ENCODE peak calls at places on chromosomes 5 and 9, in seven cellular contexts. L is MM.1S, O is PC-3, H is GM23248, K is IMR-90, X is K562, Y is GM23338. U is an unnamed sample.

GRCh38 chr5:107736608-107737007 is 65.9 kb upstream of the EFNA5 start:
- DNase-seq in L (no peak), O (no peak), H (no peak), K (peak; percentile 87), X (no peak), Y (no peak), U (peak; percentile 59)

GRCh38 chr9:99356512-99356971 is 134.5 kb downstream of the SEC61B start:
- DNase-seq in L (no peak), O (no peak), H (peak; percentile 32), K (no peak), X (no peak), Y (no peak), U (peak; percentile 84)

GRCh38 chr5:45454114-45454513 is 242.1 kb downstream of the HCN1 start:
- DNase-seq in L (no peak), O (peak; percentile 61), H (peak; percentile 14), K (peak; percentile 20), X (no peak), Y (peak; percentile 86), U (no peak)

GRCh38 chr5:103466494-103466893 is 96.1 kb downstream of the NUDT12 start:
- DNase-seq in L (no peak), O (peak; percentile 83), H (peak; percentile 56), K (peak; percentile 62), X (no peak), Y (no peak), U (no peak)

GRCh38 chr5:172543484-172544298 is 89.4 kb upstream of the SH3PXD2B start:
- DNase-seq in L (no peak), O (no peak), H (no peak), K (no peak), X (no peak), Y (no peak), U (no peak)

GRCh38 chr5:54317511-54318260 is 7.3 kb upstream of the ARL15 start:
- DNase-seq in L (no peak), O (no peak), H (peak; percentile 63), K (peak; percentile 46), X (no peak), Y (no peak), U (no peak)

GRCh38 chr9:122206118-122207046 is 22.4 kb downstream of the LHX6 start:
- DNase-seq in L (no peak), O (peak; percentile 16), H (peak; percentile 91), K (peak; percentile 80), X (no peak), Y (no peak), U (peak; percentile 98)

GRCh38 chr5:6712136-6712581 is 1.1 kb upstream of the TENT4A start:
- DNase-seq in L (peak; percentile 64), O (peak; percentile 80), H (peak; percentile 87), K (peak; percentile 73), X (peak; percentile 77), Y (peak; percentile 70), U (peak; percentile 96)

GRCh38 chr5:59485629-59486439 is 407.7 kb downstream of the PDE4D start:
- DNase-seq in L (no peak), O (no peak), H (peak; percentile 8), K (no peak), X (no peak), Y (no peak), U (no peak)

GRCh38 chr9:132044176-132044880 is 35.3 kb downstream of the MED27 start:
- DNase-seq in L (no peak), O (no peak), H (no peak), K (peak; percentile 21), X (no peak), Y (no peak), U (no peak)

GRCh38 chr5:149799119-149799623 is 69.1 kb downstream of the PPARGC1B start:
- DNase-seq in L (no peak), O (peak; percentile 94), H (peak; percentile 96), K (peak; percentile 90), X (peak; percentile 54), Y (no peak), U (peak; percentile 87)

GRCh38 chr9:97958812-97959511 is 21.0 kb upstream of the HEMGN start:
- DNase-seq in L (no peak), O (no peak), H (peak; percentile 80), K (peak; percentile 93), X (peak; percentile 68), Y (no peak), U (peak; percentile 87)

GRCh38 chr9:86550411-86550810 is 196.2 kb upstream of the TUT7 start:
- DNase-seq in L (no peak), O (no peak), H (peak; percentile 64), K (no peak), X (no peak), Y (no peak), U (no peak)

GRCh38 chr9:76634356-76635054 is 129.7 kb upstream of the PCA3 start:
- DNase-seq in L (peak; percentile 63), O (peak; percentile 29), H (peak; percentile 33), K (peak; percentile 81), X (peak; percentile 14), Y (no peak), U (no peak)

GRCh38 chr5:155546075-155546474 is 532.5 kb downstream of the KIF4B start:
- DNase-seq in L (no peak), O (no peak), H (no peak), K (no peak), X (no peak), Y (no peak), U (no peak)

GRCh38 chr9:130111805-130112204 is 58.1 kb downstream of the GPR107 start:
- DNase-seq in L (no peak), O (no peak), H (no peak), K (no peak), X (no peak), Y (no peak), U (no peak)

GRCh38 chr9:136695435-136695895 is 8.2 kb upstream of the AGPAT2 start:
- DNase-seq in L (no peak), O (peak; percentile 77), H (no peak), K (no peak), X (no peak), Y (no peak), U (no peak)

GRCh38 chr5:143004361-143004802 is 234.2 kb downstream of the ARHGAP26 start:
- DNase-seq in L (no peak), O (no peak), H (no peak), K (no peak), X (no peak), Y (no peak), U (no peak)

GRCh38 chr5:177515580-177515979 is 1.2 kb downstream of the DDX41 start:
- DNase-seq in L (no peak), O (no peak), H (no peak), K (no peak), X (no peak), Y (no peak), U (peak; percentile 53)

GRCh38 chr5:177512736-177513380 is 3.2 kb upstream of the DOK3 start:
- DNase-seq in L (no peak), O (no peak), H (no peak), K (no peak), X (no peak), Y (no peak), U (peak; percentile 58)

GRCh38 chr5:177511796-177512675 is 2.4 kb upstream of the DOK3 start:
- DNase-seq in L (no peak), O (no peak), H (no peak), K (no peak), X (no peak), Y (no peak), U (peak; percentile 50)

GRCh38 chr5:177514541-177514940 is 2.2 kb downstream of the DDX41 start:
- DNase-seq in L (no peak), O (no peak), H (no peak), K (no peak), X (no peak), Y (no peak), U (no peak)

DNA sequence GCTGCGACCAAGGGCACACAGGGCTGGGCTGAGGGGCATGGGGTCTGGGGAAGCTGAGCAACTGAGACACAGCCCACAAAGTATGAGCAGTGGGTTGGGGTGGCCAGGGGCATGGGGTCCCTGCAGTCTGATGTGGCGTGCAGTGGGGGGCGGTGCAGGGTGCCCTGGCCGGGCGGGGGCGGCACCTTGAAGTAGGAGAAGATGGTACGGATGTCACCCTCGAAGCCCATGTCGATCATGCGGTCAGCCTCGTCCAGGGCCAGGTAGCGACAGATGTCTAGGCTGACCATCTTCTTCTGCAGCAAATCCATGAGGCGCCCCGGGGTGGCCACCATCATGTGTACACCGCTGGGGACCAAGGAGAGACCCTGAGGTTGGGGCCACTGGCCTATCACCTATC is 3.3 kb downstream of the DDX41 start:
- DNase-seq in L (no peak), O (no peak), H (no peak), K (no peak), X (no peak), Y (no peak), U (no peak)
- H3K4me2 ChIP-seq in L (no peak overlapping the region), O (no peak overlapping the region), H (no peak overlapping the region), K (no peak overlapping the region), X (no peak overlapping the region), Y (no peak overlapping the region), U (no peak overlapping the region)

DNA sequence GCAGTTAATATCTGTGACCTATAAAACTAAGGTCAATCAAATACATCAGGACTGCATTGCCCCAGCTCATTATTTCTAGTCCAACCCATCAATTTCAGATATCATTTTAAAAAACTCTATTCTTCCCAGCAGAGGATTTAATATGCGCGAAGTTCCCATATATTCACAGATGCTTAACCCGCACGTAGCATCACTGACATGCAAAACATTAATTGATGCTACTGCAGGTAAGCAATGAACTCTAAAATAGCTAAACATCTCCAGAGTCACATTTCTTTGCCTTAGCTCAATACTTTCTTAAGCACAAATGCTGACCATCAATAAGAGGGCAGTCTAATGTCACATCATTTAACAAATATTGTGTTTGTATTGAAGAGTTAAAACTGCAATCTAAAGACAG is 586.6 kb upstream of the CDH18 start:
- DNase-seq in L (no peak), O (no peak), H (no peak), K (no peak), X (no peak), Y (no peak), U (no peak)
- H3K4me3 ChIP-seq in L (no peak overlapping the region), O (no peak overlapping the region), H (no peak overlapping the region), K (no peak overlapping the region), X (no peak overlapping the region), Y (no peak overlapping the region), U (no peak overlapping the region)

GRCh38 chr5:83387041-83387440 is 84.5 kb upstream of the VCAN start:
- DNase-seq in L (no peak), O (peak; percentile 47), H (peak; percentile 71), K (peak; percentile 11), X (no peak), Y (no peak), U (no peak)
- H3K4me2 ChIP-seq in L (no peak overlapping the region), O (peak overlapping the region; percentile 11), H (peak overlapping the region; percentile 3), K (no peak overlapping the region), X (no peak overlapping the region), Y (no peak overlapping the region), U (no peak overlapping the region)

GRCh38 chr5:181081989-181082388 is 41.9 kb downstream of the BTNL9 start:
- DNase-seq in L (no peak), O (no peak), H (no peak), K (no peak), X (no peak), Y (no peak), U (no peak)

GRCh38 chr5:181087309-181087708 is 43.7 kb downstream of the OR2V1 start:
- DNase-seq in L (no peak), O (no peak), H (no peak), K (no peak), X (no peak), Y (no peak), U (no peak)

GRCh38 chr5:181086410-181087229 is 44.3 kb downstream of the OR2V1 start:
- DNase-seq in L (no peak), O (no peak), H (no peak), K (no peak), X (no peak), Y (no peak), U (no peak)

GRCh38 chr5:181088289-181088688 is 42.7 kb downstream of the OR2V1 start:
- DNase-seq in L (no peak), O (peak; percentile 33), H (peak; percentile 42), K (no peak), X (peak; percentile 71), Y (peak; percentile 83), U (no peak)

GRCh38 chr5:181084631-181085195 is 44.6 kb downstream of the BTNL9 start:
- DNase-seq in L (no peak), O (no peak), H (no peak), K (no peak), X (no peak), Y (peak; percentile 36), U (peak; percentile 80)
- H3K4me3 ChIP-seq in L (no peak overlapping the region), O (no peak overlapping the region), H (no peak overlapping the region), K (no peak overlapping the region), X (no peak overlapping the region), Y (peak overlapping the region; percentile 49), U (no peak overlapping the region)